ENCODE peak calls at places on chromosomes 3 and 15, in five cellular contexts. A, D, J, R and I are unnamed samples.

GRCh38 chr3:16402451-16402850 is 111.0 kb downstream of the RFTN1 start:
- DNase-seq in A (no peak), D (no peak), J (no peak), R (no peak), I (no peak)

GRCh38 chr15:76345880-76346665 is 9.5 kb downstream of the ISL2 start:
- DNase-seq in A (no peak), D (no peak), J (peak; percentile 61), R (no peak), I (no peak)

GRCh38 chr15:73621286-73621826 is 11.8 kb downstream of the NPTN start:
- DNase-seq in A (no peak), D (no peak), J (no peak), R (no peak), I (no peak)

GRCh38 chr3:182704926-182705325 is 88.4 kb upstream of the ATP11B start:
- DNase-seq in A (no peak), D (peak; percentile 54), J (no peak), R (no peak), I (no peak)

GRCh38 chr3:45666729-45667440 is 22.3 kb upstream of the SACM1L start:
- DNase-seq in A (no peak), D (no peak), J (no peak), R (no peak), I (peak; percentile 42)

GRCh38 chr15:79463781-79464270 is 31.7 kb downstream of the MINAR1 start:
- DNase-seq in A (no peak), D (no peak), J (no peak), R (no peak), I (no peak)

GRCh38 chr15:92808611-92809063 is 91.5 kb upstream of the CHD2 start:
- DNase-seq in A (no peak), D (peak; percentile 59), J (no peak), R (no peak), I (peak; percentile 73)

GRCh38 chr3:50617096-50617791 is at the start of gene MAPKAPK3:
- DNase-seq in A (no peak), D (no peak), J (peak; percentile 29), R (no peak), I (no peak)

GRCh38 chr3:38690185-38690584 is 40.7 kb upstream of the SCN5A start:
- DNase-seq in A (no peak), D (no peak), J (no peak), R (no peak), I (no peak)

GRCh38 chr15:31465083-31465955 is 138.7 kb downstream of the KLF13 start:
- DNase-seq in A (no peak), D (no peak), J (no peak), R (no peak), I (no peak)
- TF ChIP-seq GABPA in A (no peak), D (no peak), J (no peak), R (no peak), I (no peak)

GRCh38 chr3:101940521-101940992 is 91.2 kb downstream of the NFKBIZ start:
- DNase-seq in A (no peak), D (peak; percentile 38), J (no peak), R (no peak), I (peak; percentile 64)
- TF ChIP-seq CHD2 in A (no peak), D (no peak), J (no peak), R (no peak), I (no peak)

DNA sequence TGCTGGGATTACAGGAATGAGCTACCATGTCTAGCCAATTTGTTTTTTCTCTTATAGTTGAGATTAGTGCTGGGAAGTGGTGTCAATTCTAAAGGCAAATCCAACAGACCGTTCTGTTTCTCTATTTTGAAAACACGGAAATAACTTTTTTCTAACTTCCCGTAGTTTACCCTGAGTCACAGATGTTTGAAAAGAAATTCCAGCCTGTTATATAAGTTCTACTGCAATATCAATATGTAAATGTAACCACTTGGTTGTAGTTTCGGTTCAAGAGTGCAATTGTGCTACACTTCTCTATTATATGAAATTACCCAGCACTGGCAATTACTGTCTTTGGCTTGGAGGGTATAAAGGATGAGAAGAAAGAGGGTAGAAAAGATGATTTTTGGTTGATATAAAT is 22.3 kb upstream of the GNB4 start:
- DNase-seq in A (no peak), D (no peak), J (no peak), R (no peak), I (no peak)
- TF ChIP-seq GABPA in A (no peak), D (no peak), J (no peak), R (no peak), I (no peak)

DNA sequence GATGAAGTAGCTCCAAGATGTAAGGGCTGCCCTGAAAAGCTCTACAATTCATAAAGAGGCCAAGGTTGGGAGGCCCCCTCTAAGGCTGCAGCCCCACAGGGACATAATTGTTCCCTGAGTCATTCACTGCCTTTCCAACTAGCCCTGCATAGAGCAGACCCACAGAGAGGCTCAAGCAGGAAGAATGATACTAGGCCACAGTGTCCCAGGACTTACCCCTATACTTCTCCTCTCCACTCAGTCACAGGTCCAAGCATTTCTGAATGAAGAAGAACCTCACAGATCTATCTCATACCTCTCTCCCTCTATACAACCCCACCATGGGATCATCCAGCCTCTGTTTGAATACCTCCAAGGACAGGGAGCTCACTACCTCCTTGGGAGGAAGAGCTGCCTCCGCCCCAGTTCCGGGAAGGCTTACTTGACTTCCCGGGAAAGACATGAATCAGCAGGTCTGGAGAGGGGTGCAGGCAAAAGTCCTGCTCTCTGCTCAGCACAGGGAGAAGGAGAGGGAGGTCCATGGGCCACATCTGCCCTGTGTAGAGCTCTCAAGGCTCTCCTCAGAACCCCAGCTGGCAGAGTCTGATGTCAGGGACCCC is 6.9 kb upstream of the SKIC8 start:
- DNase-seq in A (no peak), D (peak; percentile 68), J (no peak), R (no peak), I (no peak)
- TF ChIP-seq CHD2 in A (no peak), D (no peak), J (no peak), R (no peak), I (no peak)

GRCh38 chr15:52428297-52428696 is 100.4 kb downstream of the MYO5A start:
- DNase-seq in A (no peak), D (no peak), J (no peak), R (no peak), I (no peak)
- TF ChIP-seq GABPA in A (no peak), D (no peak), J (no peak), R (no peak), I (no peak)